ENCODE peak calls at places on chromosomes 7 and 10, in eight cellular contexts. Y, D, B, W, J, Z, I and H are unnamed samples. For H3K27me3 and H3K4me1, the result is how much of the 10 kb centered on the place peaks cover.

GRCh38 chr10:77248104-77248503 is 389.5 kb downstream of the KCNMA1 start:
- DNase-seq in I (no peak), D (no peak), J (no peak), Z (no peak), Y (peak), W (no peak), B (no peak), H (no peak)

GRCh38 chr7:144384071-144384470 is 19.4 kb downstream of the NOBOX start:
- DNase-seq in W (no peak), Y (no peak), J (no peak), B (no peak), I (no peak), Z (no peak), D (peak), H (peak)

GRCh38 chr7:7834761-7835160 is 116.4 kb upstream of the RPA3 start:
- DNase-seq in Y (no peak), J (no peak), B (no peak), D (no peak), I (no peak), W (no peak), Z (no peak), H (no peak)

GRCh38 chr10:104351919-104352318 is 1.7 kb upstream of the CFAP58 start:
- DNase-seq in J (no peak), Z (no peak), D (no peak), W (no peak), B (no peak), I (no peak), Y (no peak), H (no peak)

GRCh38 chr7:136086712-136087111 is 109.6 kb upstream of the MTPN start:
- DNase-seq in B (no peak), D (peak), J (peak), W (no peak), Z (no peak), Y (peak), I (peak), H (peak)

GRCh38 chr7:43648725-43649406 is 66.0 kb downstream of the STK17A start:
- DNase-seq in Y (no peak), D (no peak), Z (no peak), B (peak), W (peak), I (peak), J (no peak), H (peak)

GRCh38 chr10:126906704-126907422 is 1.6 kb downstream of the DOCK1 start:
- DNase-seq in J (no peak), Y (no peak), B (no peak), I (no peak), W (no peak), Z (no peak), D (no peak), H (no peak)

GRCh38 chr7:103445228-103446020 is 583 bp downstream of the SLC26A5 start:
- DNase-seq in B (no peak), J (no peak), W (no peak), I (no peak), Z (no peak), Y (peak), D (no peak), H (no peak)

GRCh38 chr7:921071-921461 is 33.4 kb downstream of the ADAP1 start:
- DNase-seq in Y (no peak), D (no peak), I (no peak), Z (no peak), W (no peak), B (no peak), J (peak), H (no peak)

GRCh38 chr7:104956753-104957450 is 57.1 kb upstream of the KMT2E start:
- DNase-seq in W (no peak), B (no peak), J (no peak), Y (no peak), I (peak), D (no peak), Z (no peak), H (no peak)

GRCh38 chr7:85023066-85023687 is 163.7 kb downstream of the SEMA3D start:
- DNase-seq in W (no peak), I (peak), Y (peak), B (no peak), Z (no peak), D (peak), J (no peak), H (peak)

GRCh38 chr7:158492372-158492771 is 95.3 kb downstream of the PTPRN2 start:
- DNase-seq in Y (no peak), Z (no peak), W (no peak), D (no peak), J (no peak), B (no peak), I (no peak), H (no peak)

GRCh38 chr7:65749518-65749917 is 123.4 kb upstream of the VKORC1L1 start:
- DNase-seq in I (no peak), B (no peak), W (no peak), D (no peak), Y (no peak), J (no peak), Z (no peak), H (no peak)

GRCh38 chr7:141076377-141076776 is 2.5 kb downstream of the TMEM178B start:
- DNase-seq in Z (no peak), J (no peak), W (no peak), I (no peak), B (no peak), Y (no peak), D (no peak), H (no peak)

GRCh38 chr10:7608001-7608400 is 58.8 kb downstream of the ITIH5 start:
- DNase-seq in B (no peak), W (no peak), I (no peak), D (no peak), J (no peak), Y (no peak), Z (no peak), H (no peak)

GRCh38 chr7:127151379-127151778 is 101.4 kb downstream of the GRM8 start:
- DNase-seq in Z (no peak), B (no peak), W (no peak), Y (no peak), D (no peak), I (no peak), J (no peak), H (no peak)

GRCh38 chr7:69599879-69600764 is 1.8 kb downstream of the AUTS2 start:
- DNase-seq in J (peak), W (no peak), B (no peak), Z (peak), I (no peak), D (no peak), Y (peak), H (no peak)

GRCh38 chr10:112658900-112659328 is 211.9 kb downstream of the VTI1A start:
- DNase-seq in B (no peak), I (peak), Z (no peak), Y (no peak), D (peak), J (no peak), W (no peak), H (peak)

GRCh38 chr7:8014399-8014798 is 45.8 kb downstream of the GLCCI1 start:
- DNase-seq in I (peak), Y (no peak), D (no peak), J (no peak), Z (no peak), B (no peak), W (no peak), H (no peak)

GRCh38 chr7:30844916-30845315 is 66.7 kb upstream of the AQP1 start:
- DNase-seq in Y (no peak), I (no peak), B (no peak), J (no peak), Z (no peak), D (no peak), W (no peak), H (no peak)

GRCh38 chr10:74081192-74081803 is 69.3 kb downstream of the AP3M1 start:
- DNase-seq in D (peak), I (peak), B (no peak), Y (peak), W (peak), J (no peak), Z (no peak), H (peak)

GRCh38 chr7:13641699-13642098 is 347.8 kb downstream of the ETV1 start:
- DNase-seq in B (no peak), J (no peak), I (peak), Z (no peak), D (no peak), Y (no peak), W (no peak), H (no peak)

GRCh38 chr7:178444-178843 is 13.9 kb upstream of the FAM20C start:
- DNase-seq in D (no peak), I (no peak), W (no peak), B (no peak), J (no peak), Z (no peak), Y (no peak), H (no peak)

GRCh38 chr10:126115861-126116260 is 219.5 kb downstream of the FANK1 start:
- DNase-seq in Y (no peak), I (no peak), B (no peak), D (no peak), J (no peak), Z (no peak), W (no peak), H (no peak)

GRCh38 chr7:44103941-44104879 is at the start of gene AEBP1:
- DNase-seq in W (no peak), J (peak), D (no peak), I (no peak), Y (peak), Z (no peak), B (no peak), H (no peak)

GRCh38 chr10:114023198-114023597 is 20.5 kb upstream of the ADRB1 start:
- DNase-seq in I (no peak), B (no peak), J (no peak), Z (no peak), Y (no peak), D (no peak), W (no peak), H (no peak)

GRCh38 chr10:96974348-96974747 is 142.2 kb downstream of the LCOR start:
- DNase-seq in Z (no peak), W (no peak), I (no peak), B (no peak), D (no peak), Y (no peak), J (no peak), H (no peak)

GRCh38 chr7:16071246-16071857 is 350.0 kb downstream of the CRPPA start:
- DNase-seq in B (no peak), D (peak), W (no peak), Y (peak), J (no peak), Z (no peak), I (peak), H (peak)

GRCh38 chr10:84353052-84353803 is 24.8 kb downstream of the CCSER2 start:
- DNase-seq in D (no peak), I (no peak), Z (no peak), Y (no peak), W (no peak), B (no peak), J (no peak), H (no peak)

GRCh38 chr10:102246261-102246660 is 929 bp downstream of the GBF1 start:
- DNase-seq in D (no peak), W (no peak), B (no peak), Z (no peak), I (no peak), J (no peak), Y (no peak), H (no peak)

GRCh38 chr7:23685770-23686169 is 5.8 kb downstream of the FAM221A start:
- DNase-seq in D (no peak), Z (no peak), I (peak), J (no peak), B (no peak), W (no peak), Y (no peak), H (peak)

GRCh38 chr7:112084506-112084905 is 121.7 kb downstream of the DOCK4 start:
- DNase-seq in D (no peak), J (no peak), I (no peak), Z (no peak), B (no peak), W (no peak), Y (no peak), H (no peak)

GRCh38 chr10:69045441-69046300 is 42.2 kb upstream of the SRGN start:
- DNase-seq in W (no peak), D (no peak), Z (no peak), I (peak), Y (no peak), J (no peak), B (no peak), H (peak)

GRCh38 chr7:28168393-28169158 is 12.0 kb downstream of the JAZF1 start:
- DNase-seq in D (no peak), Y (no peak), B (no peak), J (no peak), Z (no peak), W (no peak), I (no peak), H (no peak)

GRCh38 chr7:48109848-48110663 is 21.0 kb downstream of the UPP1 start:
- DNase-seq in W (peak), Y (peak), I (peak), J (peak), D (peak), B (peak), Z (peak), H (no peak)

GRCh38 chr10:70966848-70967553 is 78.6 kb upstream of the PCBD1 start:
- DNase-seq in Y (no peak), W (no peak), J (no peak), B (no peak), Z (no peak), D (no peak), I (no peak), H (no peak)

GRCh38 chr10:70967591-70968588 is 79.5 kb upstream of the PCBD1 start:
- DNase-seq in D (no peak), Y (no peak), W (no peak), Z (no peak), J (no peak), I (peak), B (no peak), H (no peak)

GRCh38 chr10:70970830-70971229 is 82.5 kb upstream of the PCBD1 start:
- DNase-seq in B (no peak), I (no peak), D (no peak), J (no peak), Y (no peak), W (no peak), Z (no peak), H (peak)

GRCh38 chr10:70965566-70965965 is 77.2 kb upstream of the PCBD1 start:
- DNase-seq in Y (no peak), W (no peak), J (no peak), D (no peak), I (no peak), B (no peak), Z (no peak), H (no peak)

GRCh38 chr10:70969188-70969587 is 80.8 kb upstream of the PCBD1 start:
- DNase-seq in Z (no peak), I (no peak), D (no peak), B (no peak), J (no peak), W (no peak), Y (no peak), H (no peak)
- H3K27me3 ChIP-seq in Z (under half), I (under half), D (under half), B (under half), J (under half), W (under half), Y (under half), H (under half)

GRCh38 chr10:5617521-5617920 is 48.9 kb downstream of the ASB13 start:
- DNase-seq in D (no peak), W (no peak), Y (no peak), J (no peak), Z (no peak), I (no peak), B (no peak), H (no peak)
- H3K4me1 ChIP-seq in D (under half), W (under half), Y (under half), J (under half), Z (under half), I (under half), B (under half), H (under half)

GRCh38 chr10:129999140-129999539 is 35.1 kb upstream of the EBF3 start:
- DNase-seq in D (no peak), Y (no peak), Z (no peak), W (no peak), B (no peak), J (no peak), I (no peak), H (no peak)

GRCh38 chr10:130003166-130003565 is 39.1 kb upstream of the EBF3 start:
- DNase-seq in J (no peak), B (no peak), Y (no peak), Z (no peak), W (no peak), I (no peak), D (no peak), H (no peak)

GRCh38 chr10:130000918-130001317 is 36.8 kb upstream of the EBF3 start:
- DNase-seq in B (no peak), W (no peak), Y (no peak), Z (no peak), J (no peak), I (no peak), D (no peak), H (no peak)

GRCh38 chr10:130003787-130004613 is 39.9 kb upstream of the EBF3 start:
- DNase-seq in I (peak), Z (no peak), Y (no peak), J (no peak), B (no peak), D (no peak), W (no peak), H (peak)

GRCh38 chr10:130002606-130003005 is 38.5 kb upstream of the EBF3 start:
- DNase-seq in B (no peak), I (no peak), W (no peak), D (no peak), Z (no peak), J (no peak), Y (no peak), H (no peak)
- H3K27me3 ChIP-seq in B (under half), I (under half), W (under half), D (under half), Z (under half), J (under half), Y (under half), H (under half)

GRCh38 chr7:55131421-55131929 is 112.7 kb downstream of the EGFR start:
- DNase-seq in B (no peak), J (no peak), I (no peak), D (no peak), Y (no peak), W (no peak), Z (peak), H (no peak)

GRCh38 chr7:55133630-55134392 is 115.0 kb downstream of the EGFR start:
- DNase-seq in D (peak), Z (peak), J (no peak), Y (peak), B (no peak), I (peak), W (no peak), H (peak)

GRCh38 chr7:55134786-55135185 is 116.0 kb downstream of the EGFR start:
- DNase-seq in W (no peak), Y (no peak), I (no peak), Z (no peak), B (no peak), J (no peak), D (no peak), H (no peak)

GRCh38 chr7:55132550-55132889 is 113.7 kb downstream of the EGFR start:
- DNase-seq in D (no peak), Y (no peak), Z (no peak), I (no peak), W (no peak), B (no peak), J (no peak), H (no peak)

DNA sequence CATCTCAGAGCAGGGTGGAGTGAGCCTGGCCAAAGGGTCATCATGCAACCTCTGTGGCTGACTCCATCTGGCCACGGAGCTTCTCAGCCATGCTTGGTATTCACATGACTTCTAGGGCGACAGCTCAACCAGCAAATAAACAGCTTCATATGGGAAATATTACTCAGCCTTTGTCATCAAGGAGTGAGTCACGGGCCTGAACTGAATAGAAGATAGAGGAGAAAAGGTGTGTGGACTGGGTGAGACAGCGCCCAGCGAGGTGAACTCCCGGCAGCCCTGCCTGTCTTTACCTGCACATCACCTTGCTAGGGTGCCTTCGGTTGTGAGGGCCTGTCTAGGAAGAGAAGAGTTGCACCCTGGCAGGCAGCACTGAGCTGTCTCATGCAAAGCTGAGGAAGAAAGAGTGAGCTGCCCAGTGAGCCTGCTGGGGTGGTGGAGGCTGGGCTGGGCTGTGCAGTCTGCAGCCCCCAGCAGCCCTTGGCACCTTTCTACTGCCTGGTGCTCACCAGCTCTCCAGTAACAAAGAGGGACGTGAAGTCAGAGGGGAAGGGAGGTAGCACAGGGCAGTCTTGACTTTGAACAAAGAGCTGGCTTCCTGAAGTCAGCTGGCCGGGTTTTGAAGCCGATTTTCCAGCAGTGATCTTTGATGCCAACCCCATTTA is 114.2 kb downstream of the EGFR start:
- DNase-seq in J (no peak), Y (no peak), B (no peak), I (peak), Z (no peak), D (peak), W (no peak), H (peak)
- H3K4me1 ChIP-seq in J (under half), Y (under half), B (under half), I (half or more), Z (half or more), D (half or more), W (under half), H (half or more)

DNA sequence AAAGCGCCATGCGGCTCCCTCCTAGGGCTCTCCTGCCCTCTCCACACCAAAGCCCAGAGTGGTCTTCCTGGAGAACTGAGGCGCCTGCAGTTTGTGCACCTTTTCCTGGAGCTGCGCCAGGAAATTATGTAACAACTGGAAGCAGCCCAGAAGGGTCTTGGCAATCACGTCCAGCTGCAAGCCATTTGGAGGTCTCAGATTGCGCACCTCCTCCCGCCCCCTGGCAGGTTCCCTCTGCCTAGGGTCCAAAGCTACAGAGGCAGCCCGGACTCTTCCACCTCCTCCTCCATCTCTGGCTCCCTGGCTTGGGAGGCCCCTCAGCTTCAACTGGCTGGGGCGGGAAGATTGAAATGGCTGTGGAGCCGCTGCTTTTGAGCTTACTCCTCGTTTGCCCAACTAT is 34.0 kb upstream of the SFTPD start:
- DNase-seq in W (no peak), D (no peak), J (no peak), Z (no peak), I (no peak), Y (no peak), B (no peak), H (no peak)
- H3K27me3 ChIP-seq in W (under half), D (under half), J (under half), Z (half or more), I (under half), Y (under half), B (under half), H (half or more)